ENCODE peak calls at places on chromosomes 4 and X, in four cellular contexts. O, X, Z and Y are unnamed samples.
A peak's percentile ranks its signal among the peaks of the same experiment; 100 is the strongest.

GRCh38 chr4:88802138-88802537 is 104.5 kb upstream of the NAP1L5 start:
- DNase-seq in O (no peak), Z (no peak), X (no peak), Y (no peak)

GRCh38 chr4:26464420-26465095 is 25.7 kb downstream of the CCKAR start:
- DNase-seq in X (no peak), Z (peak; percentile 21), O (no peak), Y (no peak)

GRCh38 chr4:123104275-123104674 is 181.9 kb upstream of the NUDT6 start:
- DNase-seq in X (no peak), O (no peak), Z (no peak), Y (no peak)

GRCh38 chrX:154761977-154762528 is 611 bp upstream of the DKC1 start:
- DNase-seq in Z (no peak), X (no peak), O (no peak), Y (no peak)

GRCh38 chrX:31266172-31267076 is 194.6 kb upstream of the FTHL17 start:
- DNase-seq in X (peak; percentile 42), Z (peak; percentile 25), O (peak; percentile 65), Y (no peak)

GRCh38 chrX:47620303-47620685 is 637 bp upstream of the SYN1 start:
- DNase-seq in O (no peak), Z (no peak), X (no peak), Y (no peak)

GRCh38 chr4:85580489-85580888 is 105.5 kb downstream of the ARHGAP24 start:
- DNase-seq in X (peak; percentile 82), Z (no peak), O (no peak), Y (no peak)

GRCh38 chr4:43233321-43233720 is 340.8 kb downstream of the GRXCR1 start:
- DNase-seq in X (no peak), Z (no peak), O (no peak), Y (no peak)

GRCh38 chr4:7867191-7867590 is 72.5 kb downstream of the AFAP1 start:
- DNase-seq in Z (no peak), X (no peak), O (no peak), Y (no peak)

GRCh38 chrX:13256562-13256961 is 63.3 kb downstream of the ATXN3L start:
- DNase-seq in Z (no peak), O (no peak), X (no peak), Y (peak; percentile 40)

GRCh38 chr4:158065176-158065575 is 107.6 kb downstream of the GASK1B start:
- DNase-seq in X (no peak), O (no peak), Z (peak; percentile 4), Y (no peak)

GRCh38 chr4:100190643-100191600 is 654 bp upstream of the DDIT4L start:
- DNase-seq in Z (no peak), O (peak; percentile 61), X (no peak), Y (no peak)

GRCh38 chrX:49627030-49627777 is 28.4 kb downstream of the GAGE1 start:
- DNase-seq in Z (peak; percentile 6), O (peak; percentile 47), X (peak; percentile 67), Y (no peak)

GRCh38 chr4:70511365-70511764 is 7.0 kb upstream of the AMTN start:
- DNase-seq in X (no peak), Z (no peak), O (no peak), Y (no peak)

GRCh38 chr4:2803624-2804448 is 11.0 kb downstream of the SH3BP2 start:
- DNase-seq in Z (no peak), X (peak; percentile 74), O (no peak), Y (no peak)

GRCh38 chr4:48024522-48024921 is 8.0 kb downstream of the NIPAL1 start:
- DNase-seq in O (no peak), Z (no peak), X (no peak), Y (no peak)

GRCh38 chrX:15988661-15989603 is 134.3 kb upstream of the AP1S2 start:
- DNase-seq in Z (no peak), O (no peak), X (no peak), Y (no peak)

GRCh38 chrX:39445336-39445735 is 644.1 kb downstream of the MID1IP1 start:
- DNase-seq in O (peak; percentile 73), X (peak; percentile 51), Z (no peak), Y (no peak)

GRCh38 chr4:15469402-15470148 is at the start of gene CC2D2A:
- DNase-seq in Z (no peak), O (no peak), X (no peak), Y (no peak)

GRCh38 chr4:168796362-168797106 is 213.5 kb downstream of the CBR4 start:
- DNase-seq in X (no peak), Z (peak; percentile 80), O (no peak), Y (no peak)

GRCh38 chr4:159227984-159228383 is 125.1 kb downstream of the RAPGEF2 start:
- DNase-seq in X (no peak), Z (peak; percentile 3), O (no peak), Y (no peak)

GRCh38 chr4:99763635-99764101 is 53.0 kb upstream of the DAPP1 start:
- DNase-seq in X (no peak), O (no peak), Z (no peak), Y (no peak)

DNA sequence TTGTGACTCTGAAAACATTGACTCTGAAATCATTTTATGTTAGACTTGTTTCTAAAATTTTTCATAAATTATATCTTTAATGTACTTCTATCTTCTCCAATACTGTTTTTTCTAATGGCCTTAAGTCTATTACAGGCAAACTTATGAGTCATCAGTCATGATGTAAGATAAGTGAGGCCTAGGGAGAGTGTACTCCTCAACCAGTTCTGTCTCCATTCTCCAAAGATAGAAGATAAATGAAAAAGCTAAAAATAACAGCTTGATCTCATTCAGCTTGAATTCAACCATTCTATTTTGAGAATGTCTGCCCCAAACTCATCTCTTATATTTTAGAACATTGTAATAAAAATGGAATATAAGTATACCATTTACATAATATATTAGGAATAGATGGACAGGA is 34.5 kb downstream of the STBD1 start:
- DNase-seq in X (peak; percentile 67), O (no peak), Z (no peak), Y (no peak)
- TF ChIP-seq BRCA1 in X (no peak), O (no peak), Z (no peak), Y (no peak)

GRCh38 chrX:29662101-29662500 is 553.3 kb upstream of the MAGEB2 start:
- DNase-seq in Z (no peak), X (no peak), O (no peak), Y (no peak)
- H3K4me2 ChIP-seq in Z (no peak overlapping the region), X (no peak overlapping the region), O (no peak overlapping the region), Y (no peak overlapping the region)

GRCh38 chrX:24153175-24153795 is 3.8 kb downstream of the ZFX start:
- DNase-seq in X (peak; percentile 55), O (no peak), Z (no peak), Y (no peak)
- TF ChIP-seq BRCA1 in X (no peak), O (no peak), Z (no peak), Y (no peak)

GRCh38 chr4:11268149-11268548 is 160.5 kb downstream of the HS3ST1 start:
- DNase-seq in X (no peak), O (no peak), Z (no peak), Y (no peak)
- H3K4me2 ChIP-seq in X (no peak overlapping the region), O (no peak overlapping the region), Z (no peak overlapping the region), Y (no peak overlapping the region)

DNA sequence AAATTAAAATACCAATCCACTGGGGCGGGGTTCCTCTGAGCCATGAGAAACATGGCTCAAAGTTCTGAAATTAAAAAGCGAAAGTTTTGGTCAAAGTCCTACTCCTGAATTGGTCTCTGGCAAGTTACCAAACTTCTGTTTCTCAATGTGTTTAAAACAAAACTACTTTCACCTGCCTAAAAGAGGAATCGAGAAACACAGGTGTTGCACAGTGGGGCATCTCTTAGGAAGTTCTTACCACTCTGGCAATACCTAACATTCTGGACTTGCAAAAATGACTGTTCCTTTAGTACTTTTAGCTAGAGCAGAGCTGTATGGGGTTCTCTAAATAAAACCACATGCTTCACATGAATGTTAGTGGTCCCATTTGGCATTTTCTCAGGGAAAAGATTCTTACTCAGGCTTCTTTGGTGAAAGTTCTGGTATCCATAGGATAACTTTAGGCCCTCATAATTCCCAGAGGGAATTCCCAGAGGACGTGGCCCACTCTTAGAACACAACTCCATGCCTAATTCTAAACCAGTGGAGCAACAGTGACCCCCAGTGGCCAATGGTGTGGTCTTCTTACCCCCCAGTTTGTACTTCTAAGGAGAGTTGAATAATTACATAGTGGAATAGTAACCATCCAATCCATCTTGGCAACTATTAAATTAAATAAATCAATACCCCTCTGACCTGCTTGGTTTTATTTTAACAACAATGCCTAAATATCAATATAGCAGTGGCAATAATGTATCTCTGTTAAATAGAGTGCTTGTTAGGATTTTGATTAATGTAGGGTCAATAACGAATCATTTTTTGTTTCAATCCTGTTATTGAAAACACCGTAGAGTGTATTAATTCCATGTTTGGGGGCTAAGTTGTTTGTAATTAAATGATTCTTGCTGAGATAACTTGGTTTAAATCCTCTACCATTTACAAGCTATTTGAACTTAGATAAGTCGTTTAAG is 21.9 kb downstream of the BMP3 start:
- DNase-seq in Z (peak; percentile 51), X (peak; percentile 69), O (peak; percentile 89), Y (peak; percentile 91)
- TF ChIP-seq BRCA1 in Z (no peak), X (no peak), O (no peak), Y (no peak)

GRCh38 chr4:156547891-156548290 is 423.7 kb downstream of the PDGFC start:
- DNase-seq in O (no peak), Z (no peak), X (no peak), Y (no peak)

GRCh38 chr4:156547439-156547838 is 424.2 kb downstream of the PDGFC start:
- DNase-seq in Z (no peak), X (no peak), O (no peak), Y (no peak)

GRCh38 chr4:156545003-156545785 is 426.4 kb downstream of the PDGFC start:
- DNase-seq in X (no peak), Z (no peak), O (no peak), Y (no peak)
- H3K4me2 ChIP-seq in X (no peak overlapping the region), Z (no peak overlapping the region), O (no peak overlapping the region), Y (no peak overlapping the region)

DNA sequence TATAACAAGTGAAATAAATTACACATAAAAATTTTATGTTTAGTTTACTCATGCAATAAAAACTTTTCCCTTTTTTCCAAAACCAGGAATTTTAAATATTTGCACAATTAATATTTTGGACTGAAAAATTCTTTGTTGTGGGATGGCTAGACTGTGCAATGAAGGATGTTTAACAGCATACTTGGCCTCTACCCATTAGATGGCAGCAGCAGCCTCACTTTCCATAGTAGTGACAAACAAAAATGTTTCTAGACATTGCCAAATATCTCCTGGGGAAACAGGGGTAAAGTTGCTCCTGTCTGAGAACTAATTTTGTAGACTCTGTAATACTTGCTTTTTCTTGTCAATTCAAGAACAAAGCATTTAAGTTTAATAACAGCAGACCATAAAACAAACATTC is 49.8 kb downstream of the SCLT1 start:
- DNase-seq in X (peak; percentile 5), Z (peak; percentile 7), O (no peak), Y (no peak)
- TF ChIP-seq BRCA1 in X (no peak), Z (no peak), O (no peak), Y (no peak)